ENCODE peak calls at places on chromosomes 16 and 17, in seven cellular contexts. K, X, F, L, M, N and Y are unnamed samples.

GRCh38 chr17:48494335-48494734 is 36.5 kb downstream of the HOXB1 start:
- DNase-seq in N (no peak), K (no peak), L (no peak), F (no peak), M (peak; percentile 69), X (no peak), Y (no peak)

GRCh38 chr17:17782425-17783120 is 54.2 kb downstream of the SREBF1 start:
- DNase-seq in K (no peak), N (peak; percentile 57), X (peak; percentile 66), M (no peak), F (no peak), L (no peak), Y (peak; percentile 75)

GRCh38 chr17:29430275-29430674 is 40.1 kb downstream of the TAOK1 start:
- DNase-seq in N (no peak), X (no peak), L (no peak), F (no peak), M (no peak), K (no peak), Y (no peak)

GRCh38 chr17:65393514-65393913 is 167.9 kb downstream of the AXIN2 start:
- DNase-seq in L (no peak), K (no peak), F (no peak), X (no peak), M (no peak), N (no peak), Y (no peak)

GRCh38 chr17:37488009-37488604 is 1.6 kb upstream of the DUSP14 start:
- DNase-seq in M (peak; percentile 98), L (no peak), N (no peak), F (no peak), K (peak; percentile 98), X (peak; percentile 59), Y (no peak)

GRCh38 chr16:11521019-11521418 is 65.7 kb downstream of the LITAF start:
- DNase-seq in K (no peak), L (no peak), N (no peak), X (no peak), M (no peak), F (no peak), Y (no peak)

GRCh38 chr17:75921596-75921995 is 16.9 kb upstream of the MRPL38 start:
- DNase-seq in F (no peak), N (no peak), L (no peak), M (no peak), X (no peak), K (no peak), Y (no peak)

GRCh38 chr16:3980311-3981111 is 100.0 kb upstream of the CREBBP start:
- DNase-seq in L (no peak), M (peak; percentile 71), F (no peak), X (no peak), K (no peak), N (no peak), Y (no peak)

GRCh38 chr17:72763981-72764380 is 328.5 kb downstream of the SLC39A11 start:
- DNase-seq in N (no peak), L (no peak), X (no peak), M (no peak), F (no peak), K (no peak), Y (no peak)

GRCh38 chr17:65711671-65712276 is 150.3 kb upstream of the AXIN2 start:
- DNase-seq in L (no peak), X (no peak), K (no peak), N (no peak), M (no peak), F (no peak), Y (no peak)

GRCh38 chr17:62987136-62987535 is 21.1 kb downstream of the TANC2 start:
- DNase-seq in L (no peak), N (no peak), M (no peak), F (no peak), X (no peak), K (no peak), Y (no peak)
- TF ChIP-seq CTCF in L (no peak), N (peak; percentile 40), M (peak; percentile 26), F (no peak), X (peak; percentile 22), K (peak; percentile 17), Y (peak; percentile 37)

GRCh38 chr16:67252806-67253497 is 4.2 kb downstream of the SLC9A5 start:
- DNase-seq in K (no peak), L (peak; percentile 44), X (no peak), F (no peak), N (no peak), M (no peak), Y (peak; percentile 44)
- TF ChIP-seq CTCF in K (no peak), L (no peak), X (no peak), F (no peak), N (no peak), M (no peak), Y (no peak)

DNA sequence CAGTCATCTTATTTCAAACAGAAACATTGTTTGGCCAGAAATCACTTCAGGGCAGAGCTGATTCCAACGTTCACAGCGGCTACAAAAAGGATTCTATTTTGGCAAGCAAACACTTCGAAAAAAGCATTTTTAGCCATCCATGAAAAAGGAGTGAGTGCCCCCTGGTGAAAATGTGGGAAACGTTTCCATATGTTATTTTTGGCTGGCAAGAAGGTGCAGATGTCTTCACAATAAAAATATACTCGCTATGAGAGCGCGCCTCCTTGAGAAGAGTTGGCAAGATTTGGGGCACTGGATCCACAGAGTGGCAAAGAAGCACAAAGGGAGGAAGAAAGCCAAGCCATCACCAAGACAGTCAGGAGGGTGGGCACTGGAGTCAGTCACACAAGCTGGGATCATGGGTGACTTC is 191.1 kb downstream of the CHD9NB start:
- DNase-seq in L (no peak), K (peak; percentile 23), M (no peak), N (no peak), X (peak; percentile 48), F (no peak), Y (no peak)
- TF ChIP-seq CTCF in L (no peak), K (peak; percentile 38), M (no peak), N (no peak), X (peak; percentile 32), F (no peak), Y (peak; percentile 56)

GRCh38 chr16:88925540-88925887 is 51.5 kb downstream of the CBFA2T3 start:
- DNase-seq in K (no peak), L (no peak), M (no peak), F (no peak), X (no peak), N (no peak), Y (no peak)

GRCh38 chr16:88926374-88926990 is 50.5 kb downstream of the CBFA2T3 start:
- DNase-seq in K (no peak), M (no peak), N (no peak), L (no peak), X (no peak), F (no peak), Y (no peak)

GRCh38 chr16:88923926-88924833 is 52.8 kb downstream of the CBFA2T3 start:
- DNase-seq in K (no peak), N (no peak), X (no peak), F (no peak), L (no peak), M (no peak), Y (peak; percentile 45)

GRCh38 chr16:88923450-88923849 is 53.6 kb downstream of the CBFA2T3 start:
- DNase-seq in F (no peak), L (no peak), M (no peak), K (no peak), X (no peak), N (no peak), Y (peak; percentile 66)

GRCh38 chr16:88924834-88925539 is 52.0 kb downstream of the CBFA2T3 start:
- DNase-seq in L (no peak), X (peak; percentile 42), K (peak; percentile 61), F (no peak), N (no peak), M (peak; percentile 78), Y (peak; percentile 61)
- TF ChIP-seq CTCF in L (no peak), X (peak; percentile 57), K (peak; percentile 27), F (peak; percentile 38), N (peak; percentile 52), M (peak; percentile 54), Y (no peak)

DNA sequence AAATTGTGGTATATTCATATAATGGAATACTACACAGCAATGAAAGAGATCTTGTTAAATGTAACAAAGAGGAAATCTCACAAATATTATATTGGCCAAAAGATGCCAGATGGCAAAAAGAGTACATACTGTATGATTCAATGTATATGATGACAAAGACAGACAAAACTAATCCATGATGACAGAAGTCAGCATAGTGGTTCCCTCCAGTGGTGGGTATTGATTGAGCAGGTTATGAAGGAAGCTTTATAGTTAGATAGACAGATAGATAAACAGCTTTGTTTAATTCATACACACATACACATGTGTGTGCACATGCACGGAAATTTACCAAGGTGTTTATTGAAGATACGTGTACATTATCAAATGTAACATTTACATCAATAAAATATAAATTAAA is 74.4 kb upstream of the SMIM36 start:
- DNase-seq in F (no peak), M (no peak), L (no peak), K (no peak), N (no peak), X (no peak), Y (no peak)
- TF ChIP-seq CTCF in F (no peak), M (no peak), L (no peak), K (no peak), N (no peak), X (no peak), Y (no peak)

DNA sequence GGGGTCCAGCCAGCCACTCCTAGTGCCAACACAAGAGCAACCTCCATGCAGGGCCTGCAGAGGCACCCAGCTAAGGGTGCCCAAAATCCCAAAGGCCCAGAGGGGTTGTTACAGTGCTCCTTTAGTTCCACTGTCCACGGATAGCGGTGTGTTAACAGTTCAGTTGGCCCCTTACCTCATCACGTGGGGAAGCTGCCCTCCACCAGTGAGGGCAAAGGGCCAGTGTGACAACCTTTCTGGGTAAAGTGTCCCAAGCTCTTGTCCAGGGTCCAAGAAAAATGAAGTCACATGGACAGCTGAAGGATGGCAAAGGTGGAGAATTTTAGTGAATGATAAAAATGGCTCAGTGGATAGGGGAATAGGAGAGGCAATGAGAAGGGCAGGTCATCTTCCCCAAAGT is 8.7 kb upstream of the MKS1 start:
- DNase-seq in K (no peak), N (no peak), M (no peak), X (no peak), F (no peak), L (no peak), Y (no peak)
- TF ChIP-seq CTCF in K (no peak), N (no peak), M (no peak), X (no peak), F (no peak), L (no peak), Y (no peak)